ENCODE peak calls at places on chromosomes 6 and 20, in nine cellular contexts. J is AML-193, P is occipital lobe, O is HEK293T, Y is M059J, D is fibroblast of the conjunctiva, K is LoVo, I is T-helper 9 cell, R is AG09309. Q is an unnamed sample.

GRCh38 chr20:59194023-59194935 is 30.7 kb downstream of the ZNF831 start:
- DNase-seq in I (no peak), K (no peak), J (no peak), D (no peak), P (no peak), Y (no peak), O (no peak), R (no peak), Q (no peak)

GRCh38 chr6:136866872-136867416 is 44.6 kb downstream of the PEX7 start:
- DNase-seq in Y (no peak), R (peak), P (no peak), D (no peak), O (no peak), I (no peak), K (no peak), J (no peak), Q (peak)

GRCh38 chr6:11496152-11497060 is 41.1 kb upstream of the TMEM170B start:
- DNase-seq in R (peak), D (peak), I (peak), P (peak), Y (peak), K (peak), O (peak), J (peak), Q (peak)

GRCh38 chr20:8299921-8300320 is 167.9 kb downstream of the PLCB1 start:
- DNase-seq in K (no peak), D (no peak), R (no peak), J (no peak), P (no peak), Y (no peak), O (no peak), I (no peak), Q (no peak)

GRCh38 chr6:137268911-137269310 is 49.7 kb upstream of the IFNGR1 start:
- DNase-seq in J (no peak), P (no peak), R (no peak), D (no peak), O (no peak), Y (no peak), K (no peak), I (no peak), Q (no peak)

GRCh38 chr6:104789770-104790190 is 69.9 kb downstream of the HACE1 start:
- DNase-seq in K (peak), I (no peak), Y (peak), R (peak), D (peak), J (peak), P (no peak), O (peak), Q (peak)

GRCh38 chr6:118719351-118720124 is 68.1 kb upstream of the CEP85L start:
- DNase-seq in D (no peak), K (no peak), J (no peak), I (no peak), P (no peak), Y (no peak), R (no peak), O (no peak), Q (no peak)

GRCh38 chr6:142013286-142013685 is 119.4 kb upstream of the GJE1 start:
- DNase-seq in P (no peak), J (no peak), O (no peak), I (no peak), Y (peak), D (peak), R (peak), K (peak), Q (peak)

GRCh38 chr6:3625980-3626533 is 125.5 kb downstream of the PXDC1 start:
- DNase-seq in O (no peak), J (no peak), K (no peak), P (no peak), D (no peak), Y (no peak), I (no peak), R (no peak), Q (no peak)